ENCODE peak calls at places on chromosome 19, in nine cellular contexts. D is stimulated activated CD4-positive, alpha-beta T cell treated with anti-CD3 and anti-CD28 coated beads, Interleukin-2, amount 100 ng/mL, for 48 hours; C is stimulated activated CD8-positive, alpha-beta memory T cell treated with anti-CD3 and anti-CD28 coated beads, Interleukin-2, amount 100 ng/mL, for 48 hours; N is bronchial epithelial cell; T is CD8-positive, alpha-beta T cell; O is nucleus accumbens; B is cardiac fibroblast; L is NCI-H526 treated with DMSO at 0.1 percent for 48 hours; K is EL. H is an unnamed sample.

GRCh38 chr19:51694318-51695085 is 1.4 kb downstream of the SPACA6 start:
- DNase-seq in D (no peak), C (no peak), N (no peak), T (no peak), O (no peak), B (no peak), L (no peak), K (no peak), H (no peak)

GRCh38 chr19:1609680-1610474 is 4.6 kb upstream of the UQCR11 start:
- DNase-seq in D (no peak), C (no peak), N (no peak), T (no peak), O (no peak), B (no peak), L (no peak), K (no peak), H (no peak)

GRCh38 chr19:29675120-29675649 is 9.9 kb downstream of the PLEKHF1 start:
- DNase-seq in D (no peak), C (no peak), N (no peak), T (no peak), O (no peak), B (no peak), L (no peak), K (no peak), H (no peak)

GRCh38 chr19:13060964-13061927 is 41.4 kb downstream of the LYL1 start:
- DNase-seq in D (peak), C (peak), N (peak), T (peak), O (peak), B (peak), L (peak), K (peak), H (peak)

GRCh38 chr19:13277104-13277809 is 127.0 kb downstream of the IER2 start:
- DNase-seq in D (peak), C (peak), N (peak), T (peak), O (peak), B (peak), L (peak), K (peak), H (no peak)

GRCh38 chr19:52665529-52665928 is 27.4 kb upstream of the ZNF83 start:
- DNase-seq in D (no peak), C (no peak), N (peak), T (no peak), O (no peak), B (no peak), L (no peak), K (peak), H (no peak)

GRCh38 chr19:37872383-37872782 is 34.0 kb downstream of the WDR87 start:
- DNase-seq in D (no peak), C (no peak), N (no peak), T (no peak), O (no peak), B (no peak), L (no peak), K (no peak), H (no peak)

GRCh38 chr19:53865918-53866696 is 1.6 kb upstream of the MYADM start:
- DNase-seq in D (peak), C (peak), N (no peak), T (peak), O (peak), B (peak), L (no peak), K (peak), H (peak)

GRCh38 chr19:19134687-19135158 is 3.6 kb downstream of the TMEM161A start:
- DNase-seq in D (no peak), C (no peak), N (no peak), T (no peak), O (no peak), B (no peak), L (peak), K (no peak), H (no peak)

GRCh38 chr19:1220452-1221037 is 15.0 kb downstream of the STK11 start:
- DNase-seq in D (no peak), C (no peak), N (no peak), T (no peak), O (no peak), B (no peak), L (no peak), K (no peak), H (no peak)

GRCh38 chr19:14051980-14052379 is 9.9 kb downstream of the PALM3 start:
- DNase-seq in D (no peak), C (no peak), N (no peak), T (no peak), O (no peak), B (no peak), L (no peak), K (no peak), H (no peak)

GRCh38 chr19:7533281-7533819 is 2.2 kb upstream of the PNPLA6 start:
- DNase-seq in D (no peak), C (no peak), N (peak), T (no peak), O (peak), B (peak), L (no peak), K (peak), H (no peak)

GRCh38 chr19:17264641-17264979 is at the start of gene USHBP1:
- DNase-seq in D (no peak), C (no peak), N (no peak), T (no peak), O (no peak), B (no peak), L (no peak), K (no peak), H (no peak)

GRCh38 chr19:44927746-44928145 is 13.3 kb downstream of the APOC1 start:
- DNase-seq in D (no peak), C (no peak), N (no peak), T (no peak), O (no peak), B (peak), L (no peak), K (peak), H (no peak)

GRCh38 chr19:39492788-39493187 is 6.0 kb upstream of the DLL3 start:
- DNase-seq in D (no peak), C (no peak), N (no peak), T (no peak), O (no peak), B (no peak), L (no peak), K (no peak), H (no peak)

GRCh38 chr19:33274663-33275558 is 27.4 kb downstream of the CEBPA start:
- DNase-seq in D (no peak), C (no peak), N (no peak), T (no peak), O (no peak), B (no peak), L (no peak), K (no peak), H (no peak)